ENCODE peak calls at places on chromosomes 5 and 9, in five cellular contexts. W is A549, Z is K562, F is HepG2, L is endothelial cell of umbilical vein. X is an unnamed sample.

GRCh38 chr5:124744170-124744911 is 2.1 kb downstream of the ZNF608 start:
- DNase-seq in W (no peak), Z (no peak), F (no peak), L (peak), X (no peak)

GRCh38 chr5:1562599-1562998 is 38.8 kb upstream of the LPCAT1 start:
- DNase-seq in W (no peak), Z (no peak), F (no peak), L (no peak), X (no peak)

GRCh38 chr5:10555134-10555733 is 8.6 kb upstream of the ANKRD33B start:
- DNase-seq in W (peak), Z (no peak), F (no peak), L (peak), X (no peak)

GRCh38 chr9:124001445-124001799 is 10.1 kb upstream of the LHX2 start:
- DNase-seq in W (no peak), Z (no peak), F (no peak), L (no peak), X (no peak)

GRCh38 chr5:167219296-167219695 is 1072.1 kb upstream of the WWC1 start:
- DNase-seq in W (no peak), Z (no peak), F (no peak), L (no peak), X (no peak)

GRCh38 chr5:6161257-6161656 is 217.1 kb downstream of the MED10 start:
- DNase-seq in W (no peak), Z (no peak), F (no peak), L (no peak), X (no peak)

GRCh38 chr9:32955655-32956478 is 45.6 kb downstream of the APTX start:
- DNase-seq in W (no peak), Z (no peak), F (no peak), L (no peak), X (no peak)

GRCh38 chr5:24547127-24547526 is 97.7 kb downstream of the CDH10 start:
- DNase-seq in W (no peak), Z (no peak), F (no peak), L (no peak), X (no peak)

GRCh38 chr5:50655810-50656205 is 10.6 kb upstream of the PARP8 start:
- DNase-seq in W (no peak), Z (no peak), F (no peak), L (no peak), X (no peak)

GRCh38 chr5:81247441-81247972 is 14.4 kb downstream of the CKMT2 start:
- DNase-seq in W (no peak), Z (no peak), F (no peak), L (peak), X (no peak)

GRCh38 chr9:109574061-109574882 is 76.2 kb upstream of the PTPN3 start:
- DNase-seq in W (peak), Z (peak), F (peak), L (peak), X (peak)

GRCh38 chr5:136007271-136007670 is 21.5 kb upstream of the TGFBI start:
- DNase-seq in W (no peak), Z (no peak), F (peak), L (no peak), X (no peak)

GRCh38 chr5:135392256-135392655 is 6.8 kb downstream of the MACROH2A1 start:
- DNase-seq in W (no peak), Z (no peak), F (no peak), L (no peak), X (no peak)

GRCh38 chr9:82148849-82149544 is 160.4 kb downstream of the SPATA31D1 start:
- DNase-seq in W (no peak), Z (no peak), F (no peak), L (no peak), X (no peak)

GRCh38 chr9:90680534-90680933 is 37.9 kb upstream of the DIRAS2 start:
- DNase-seq in W (no peak), Z (no peak), F (no peak), L (no peak), X (no peak)

GRCh38 chr5:74113987-74114386 is 488.0 kb downstream of the ARHGEF28 start:
- DNase-seq in W (no peak), Z (no peak), F (no peak), L (no peak), X (no peak)

GRCh38 chr9:69637801-69638200 is 34.4 kb downstream of the APBA1 start:
- DNase-seq in W (no peak), Z (no peak), F (no peak), L (peak), X (no peak)

GRCh38 chr5:141841781-141842180 is 36.4 kb downstream of the PCDH1 start:
- DNase-seq in W (no peak), Z (no peak), F (no peak), L (no peak), X (no peak)

GRCh38 chr9:109401169-109401989 is 80.5 kb upstream of the EPB41L4B start:
- DNase-seq in W (peak), Z (peak), F (peak), L (peak), X (no peak)

GRCh38 chr5:91670565-91670964 is 287.4 kb upstream of the ARRDC3 start:
- DNase-seq in W (no peak), Z (no peak), F (no peak), L (no peak), X (no peak)

GRCh38 chr5:36875789-36876388 is 680 bp upstream of the NIPBL start:
- DNase-seq in W (peak), Z (peak), F (peak), L (peak), X (peak)

GRCh38 chr5:34487202-34487879 is 168.8 kb upstream of the RAI14 start:
- DNase-seq in W (no peak), Z (no peak), F (peak), L (peak), X (no peak)

GRCh38 chr9:77022783-77023440 is 3.5 kb downstream of the FOXB2 start:
- DNase-seq in W (no peak), Z (no peak), F (no peak), L (no peak), X (no peak)

GRCh38 chr5:76489877-76490688 is 87.0 kb downstream of the IQGAP2 start:
- DNase-seq in W (no peak), Z (no peak), F (no peak), L (no peak), X (no peak)

GRCh38 chr5:160506006-160507004 is 84.7 kb downstream of the PTTG1 start:
- DNase-seq in W (no peak), Z (no peak), F (no peak), L (no peak), X (no peak)

GRCh38 chr9:15882328-15882727 is 329.5 kb downstream of the CCDC171 start:
- DNase-seq in W (no peak), Z (no peak), F (no peak), L (no peak), X (no peak)

GRCh38 chr9:135468866-135469521 is 10.6 kb upstream of the PPP1R26 start:
- DNase-seq in W (no peak), Z (peak), F (no peak), L (no peak), X (no peak)

GRCh38 chr9:129109952-129110739 is 447 bp downstream of the CRAT start:
- DNase-seq in W (peak), Z (peak), F (peak), L (no peak), X (no peak)

GRCh38 chr5:54514269-54514668 is 3.3 kb upstream of the SNX18 start:
- DNase-seq in W (no peak), Z (peak), F (peak), L (no peak), X (no peak)

GRCh38 chr5:79850316-79850822 is 140.7 kb downstream of the MTX3 start:
- DNase-seq in W (no peak), Z (no peak), F (no peak), L (no peak), X (no peak)

GRCh38 chr9:38226491-38226951 is 157.5 kb upstream of the SHB start:
- DNase-seq in W (no peak), Z (peak), F (peak), L (no peak), X (no peak)
- TF ChIP-seq MYC in W (no peak), Z (no peak), F (no peak), L (no peak), X (no peak)

DNA sequence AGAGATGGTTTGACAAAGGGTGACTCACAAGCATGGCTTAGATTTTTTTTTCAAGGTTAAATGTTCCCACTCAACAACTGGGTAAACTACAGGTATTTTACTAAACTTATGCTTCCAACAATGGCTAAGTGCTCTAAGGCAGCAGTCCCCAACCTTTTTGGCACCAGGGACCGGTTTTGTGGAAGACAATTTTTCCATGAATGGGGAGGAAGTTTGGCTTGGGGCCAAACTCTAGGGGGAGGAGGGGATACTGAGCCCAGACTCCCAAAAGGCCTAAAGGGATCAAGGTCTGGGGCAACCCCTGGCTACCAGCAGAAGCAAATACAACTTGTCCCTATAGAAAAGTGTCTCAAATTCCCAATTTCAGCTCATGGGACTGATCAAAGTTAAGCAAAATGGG is 32.0 kb upstream of the HSD17B3 start:
- DNase-seq in W (no peak), Z (no peak), F (no peak), L (no peak), X (no peak)
- TF ChIP-seq MYC in W (no peak), Z (no peak), F (no peak), L (no peak), X (no peak)

DNA sequence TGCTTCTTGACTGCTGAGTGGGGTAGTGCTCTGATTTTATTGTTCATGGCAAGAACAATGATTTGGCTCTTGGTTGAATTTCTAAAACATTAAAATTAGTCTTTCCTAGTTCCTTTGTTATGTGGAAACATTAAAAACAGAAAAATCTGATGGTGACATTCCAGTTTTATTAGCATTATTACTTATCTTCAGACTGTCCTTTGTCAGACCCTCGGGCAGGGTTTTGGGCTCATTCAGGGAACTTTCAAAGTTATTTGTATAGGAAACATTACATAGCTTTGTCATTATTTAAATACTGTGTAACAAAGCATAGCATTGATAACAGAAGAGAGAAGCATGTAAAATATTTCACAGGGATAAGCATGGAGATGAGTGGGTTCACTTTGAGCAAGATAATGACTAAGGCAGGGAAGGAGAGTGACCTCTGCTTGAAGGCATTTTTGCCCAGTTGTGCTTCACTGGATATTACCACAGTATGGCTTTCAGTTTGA is 119.9 kb downstream of the KDM4C start:
- DNase-seq in W (peak), Z (no peak), F (peak), L (no peak), X (no peak)
- TF ChIP-seq MYC in W (no peak), Z (no peak), F (no peak), L (no peak), X (no peak)

GRCh38 chr9:98104445-98104881 is 14.6 kb downstream of the TRIM14 start:
- DNase-seq in W (no peak), Z (no peak), F (no peak), L (no peak), X (no peak)
- TF ChIP-seq MYC in W (no peak), Z (no peak), F (no peak), L (no peak), X (no peak)

GRCh38 chr9:95383198-95383673 is 65.7 kb upstream of the FANCC start:
- DNase-seq in W (peak), Z (no peak), F (peak), L (no peak), X (no peak)
- TF ChIP-seq MYC in W (no peak), Z (no peak), F (no peak), L (no peak), X (no peak)

DNA sequence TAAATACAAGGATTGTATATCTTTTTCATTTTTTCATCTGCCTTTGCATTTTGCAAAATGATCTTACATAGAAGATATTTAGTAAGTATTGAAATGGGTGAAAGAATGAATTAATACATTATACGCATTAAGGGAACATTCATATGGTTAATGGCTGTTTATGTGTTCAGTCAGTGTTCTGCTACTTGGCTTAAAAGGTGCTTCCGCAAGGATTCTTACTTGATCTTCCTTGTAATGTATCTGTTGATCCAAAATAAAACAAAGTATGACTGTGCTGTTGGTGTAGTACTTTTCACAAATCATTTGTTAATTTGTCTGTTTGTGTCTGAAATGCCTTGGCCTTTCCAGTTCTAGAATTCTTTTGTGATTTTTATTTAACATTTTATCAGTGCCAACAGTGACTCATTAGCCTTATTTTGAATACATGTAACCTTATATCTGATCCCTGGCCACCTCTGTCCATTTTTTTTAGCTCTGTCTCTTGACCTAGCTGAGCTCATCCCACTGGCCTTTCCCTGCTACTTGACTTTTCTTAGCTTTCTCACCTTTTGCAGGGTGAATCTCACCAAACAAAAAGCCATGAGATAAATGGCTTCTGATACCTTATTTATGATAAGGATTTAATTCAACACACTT is 340.1 kb downstream of the KDM4C start:
- DNase-seq in W (no peak), Z (no peak), F (no peak), L (peak), X (no peak)
- TF ChIP-seq MYC in W (no peak), Z (no peak), F (no peak), L (no peak), X (no peak)

DNA sequence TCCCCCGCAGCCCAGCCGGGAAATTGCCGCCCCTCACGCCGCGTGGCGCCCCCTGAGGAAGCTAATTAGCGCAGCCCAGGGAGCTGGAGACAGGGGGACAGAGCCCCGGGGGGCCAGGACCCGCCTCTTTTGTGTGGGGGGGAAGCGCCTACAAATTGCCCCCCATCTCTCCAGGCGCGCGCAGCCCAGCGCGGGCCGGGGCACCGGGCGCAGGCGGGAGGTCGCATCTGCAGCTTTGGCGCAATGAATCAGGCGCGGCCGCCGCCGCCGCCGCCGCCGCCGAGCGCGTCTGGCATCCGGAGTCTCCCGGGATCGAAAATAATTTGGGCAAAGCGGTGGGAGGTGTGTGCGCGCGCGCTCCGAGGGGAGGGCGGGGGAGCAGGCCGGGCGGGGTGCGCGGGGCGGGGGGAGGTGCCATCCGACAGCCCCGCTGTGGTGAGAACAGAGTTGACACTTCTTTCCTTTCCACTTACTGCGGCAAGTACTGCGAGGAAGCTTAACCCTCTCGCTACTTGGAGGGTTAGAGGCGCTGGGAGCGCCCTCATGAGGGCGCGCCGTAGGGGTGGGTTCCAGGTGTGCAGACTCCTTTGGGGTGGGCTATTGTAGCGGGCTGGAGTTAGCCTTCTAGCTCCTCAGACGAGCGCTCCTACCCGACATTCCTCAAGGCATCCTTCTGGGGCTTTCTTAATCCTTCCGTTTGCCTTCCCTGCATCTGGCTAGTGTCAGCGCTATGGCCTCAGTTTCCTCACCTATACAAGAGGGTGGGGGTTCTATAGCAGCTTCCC is 63.1 kb downstream of the CXXC5 start:
- DNase-seq in W (peak), Z (peak), F (no peak), L (no peak), X (no peak)
- TF ChIP-seq MYC in W (no peak), Z (no peak), F (no peak), L (no peak), X (no peak)

GRCh38 chr5:100273846-100274580 is 261.2 kb upstream of the FAM174A start:
- DNase-seq in W (no peak), Z (no peak), F (no peak), L (no peak), X (no peak)

GRCh38 chr5:100270323-100270771 is 264.8 kb upstream of the FAM174A start:
- DNase-seq in W (no peak), Z (no peak), F (no peak), L (peak), X (no peak)
- TF ChIP-seq MYC in W (no peak), Z (no peak), F (no peak), L (no peak), X (no peak)

DNA sequence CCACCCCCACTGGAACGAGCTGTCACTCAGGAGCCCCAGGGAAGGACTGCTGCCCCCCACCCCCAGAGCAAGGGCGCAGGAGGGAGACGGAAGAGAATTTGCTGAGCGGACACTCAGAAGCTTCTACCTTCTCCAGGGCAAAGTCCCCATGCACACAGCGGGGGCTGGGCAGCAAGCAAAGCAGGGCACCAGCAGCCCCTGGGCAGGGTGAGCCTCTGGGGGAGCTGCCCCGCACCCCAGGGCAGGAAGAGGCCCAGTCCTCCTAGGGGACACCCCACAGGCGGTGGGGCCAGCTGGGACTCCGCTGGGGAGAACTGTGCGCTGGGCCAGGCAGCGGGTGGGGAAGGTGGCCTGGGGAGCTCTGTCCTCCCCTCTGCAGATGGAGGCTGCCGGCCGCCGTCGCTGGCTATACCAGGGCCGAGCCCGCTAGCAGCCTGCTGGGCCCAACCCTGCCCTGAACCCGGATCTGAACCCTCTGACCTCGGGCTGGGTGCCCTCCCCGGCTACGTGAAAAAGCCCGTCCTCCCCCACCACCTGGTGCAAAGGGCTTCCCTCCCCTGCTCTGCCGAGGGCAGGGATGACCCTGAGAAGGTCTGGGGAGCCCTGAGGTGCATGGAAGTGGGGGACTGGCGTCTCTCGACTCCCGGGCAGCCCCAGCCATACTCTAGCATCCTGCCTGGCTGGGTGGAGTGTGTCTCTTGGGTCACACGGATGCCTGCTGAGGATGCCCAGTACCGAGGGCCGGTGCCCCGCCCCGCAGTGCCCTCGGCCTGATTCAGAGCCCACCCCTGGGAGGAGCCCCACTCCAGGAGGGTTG is 590 bp upstream of the SLC34A3 start:
- DNase-seq in W (no peak), Z (no peak), F (no peak), L (no peak), X (no peak)
- TF ChIP-seq MYC in W (no peak), Z (no peak), F (no peak), L (no peak), X (no peak)